ENCODE peak calls at places on chromosomes 3 and 15, in five cellular contexts. R is trophoblast cell, H is uterus, E is breast epithelium, I is left ventricle myocardium inferior. S is an unnamed sample.
A peak's percentile ranks its signal among the peaks of the same experiment; 100 is the strongest.

GRCh38 chr15:101500865-101501551 is 11.5 kb upstream of the PCSK6 start:
- DNase-seq in H (no peak), E (no peak), I (no peak), R (no peak), S (no peak)

GRCh38 chr3:11776346-11776745 is 70.3 kb downstream of the TAMM41 start:
- DNase-seq in H (no peak), I (no peak), R (peak; percentile 95), E (no peak), S (peak; percentile 40)

GRCh38 chr3:134332344-134332743 is 41.9 kb downstream of the AMOTL2 start:
- DNase-seq in R (no peak), E (no peak), H (no peak), I (no peak), S (no peak)

GRCh38 chr3:18345015-18345367 is 80.1 kb downstream of the SATB1 start:
- DNase-seq in R (no peak), H (no peak), E (no peak), I (no peak), S (no peak)

GRCh38 chr3:71584216-71585061 is 911 bp upstream of the FOXP1 start:
- DNase-seq in H (peak; percentile 36), R (peak; percentile 55), E (peak; percentile 52), I (peak; percentile 29), S (peak; percentile 45)

GRCh38 chr3:107826727-107827126 is 264.1 kb downstream of the CD47 start:
- DNase-seq in I (no peak), E (no peak), R (no peak), H (no peak), S (no peak)

GRCh38 chr3:187518207-187518606 is 150.0 kb downstream of the RTP4 start:
- DNase-seq in H (no peak), E (no peak), I (no peak), R (no peak), S (no peak)

GRCh38 chr3:100001514-100002270 is 112.6 kb downstream of the FILIP1L start:
- DNase-seq in I (no peak), E (no peak), H (no peak), R (no peak), S (peak; percentile 98)

GRCh38 chr3:108006901-108007331 is 83.9 kb downstream of the CD47 start:
- DNase-seq in H (no peak), I (no peak), R (no peak), E (no peak), S (no peak)

GRCh38 chr3:117407317-117407716 is 697.7 kb downstream of the TUSC7 start:
- DNase-seq in R (no peak), E (no peak), H (no peak), I (no peak), S (no peak)

GRCh38 chr3:61060421-61060861 is 190.8 kb downstream of the FHIT start:
- DNase-seq in E (no peak), R (no peak), H (no peak), I (no peak), S (peak; percentile 62)

GRCh38 chr3:158748237-158748828 is 16.1 kb upstream of the RARRES1 start:
- DNase-seq in R (no peak), E (no peak), I (peak; percentile 33), H (no peak), S (no peak)

GRCh38 chr3:177982034-177982433 is 554.2 kb upstream of the KCNMB2 start:
- DNase-seq in I (no peak), R (no peak), H (no peak), E (no peak), S (no peak)

DNA sequence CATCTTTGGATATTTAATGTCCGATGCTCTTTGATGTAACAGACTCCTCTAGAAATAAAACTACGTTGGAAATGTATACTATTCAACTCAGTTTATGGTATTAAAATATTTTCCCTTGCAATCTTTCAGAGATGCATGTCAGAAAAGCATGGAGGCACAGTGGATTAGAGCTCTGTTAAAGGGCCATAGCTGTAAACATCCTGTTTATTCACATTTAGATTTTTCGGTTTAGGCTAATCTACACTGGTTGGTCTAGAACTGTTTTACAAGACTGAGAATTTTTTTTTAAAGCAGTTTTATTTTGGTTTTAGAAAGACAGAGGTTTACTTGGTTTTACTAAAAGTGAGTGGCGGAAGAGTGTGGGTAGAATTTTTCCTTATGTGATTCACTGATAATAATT is 132.0 kb downstream of the IL1RAP start:
- DNase-seq in E (no peak), I (no peak), H (no peak), R (no peak), S (no peak)
- H3K27ac ChIP-seq in E (no peak overlapping the region), I (no peak overlapping the region), H (no peak overlapping the region), R (no peak overlapping the region), S (no peak overlapping the region)

GRCh38 chr3:169772530-169772950 is 656 bp upstream of the MYNN start:
- DNase-seq in E (peak; percentile 67), I (peak; percentile 72), R (peak; percentile 78), H (peak; percentile 76), S (peak; percentile 74)
- H3K27me3 ChIP-seq in E (no peaks in the 10 kb centered on the region), I (no peaks in the 10 kb centered on the region), R (no peaks in the 10 kb centered on the region), H (no peaks in the 10 kb centered on the region), S (no peaks in the 10 kb centered on the region)

DNA sequence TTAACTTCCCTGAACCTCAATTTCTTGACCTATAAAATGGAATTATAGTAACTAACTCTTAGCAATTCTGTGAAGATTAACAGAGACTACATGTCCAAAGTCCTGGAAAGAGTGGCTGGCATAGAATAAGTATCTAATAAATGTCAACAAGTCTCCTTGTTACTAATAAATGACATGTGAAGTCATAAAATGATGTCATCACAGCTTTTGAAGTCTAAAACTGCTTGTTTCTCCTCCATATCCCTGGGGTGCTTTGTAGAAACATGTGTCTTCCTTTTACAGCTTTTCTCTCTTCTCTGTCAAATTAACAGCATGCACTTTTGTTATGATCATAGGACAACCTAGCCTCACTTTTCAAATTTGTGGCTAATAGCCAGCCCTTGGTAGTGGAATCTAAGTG is 510.2 kb downstream of the NTRK3 start:
- DNase-seq in I (no peak), H (no peak), R (no peak), E (no peak), S (no peak)
- H3K27ac ChIP-seq in I (no peak overlapping the region), H (no peak overlapping the region), R (no peak overlapping the region), E (no peak overlapping the region), S (no peak overlapping the region)

GRCh38 chr15:89353991-89354390 is 19.4 kb upstream of the POLG start:
- DNase-seq in E (no peak), I (no peak), R (no peak), H (no peak), S (no peak)
- H3K27me3 ChIP-seq in E (no peaks in the 10 kb centered on the region), I (peaks cover 100% of the 10 kb centered on the region), R (peaks cover 16% of the 10 kb centered on the region), H (no peaks in the 10 kb centered on the region), S (peaks cover 80% of the 10 kb centered on the region)

DNA sequence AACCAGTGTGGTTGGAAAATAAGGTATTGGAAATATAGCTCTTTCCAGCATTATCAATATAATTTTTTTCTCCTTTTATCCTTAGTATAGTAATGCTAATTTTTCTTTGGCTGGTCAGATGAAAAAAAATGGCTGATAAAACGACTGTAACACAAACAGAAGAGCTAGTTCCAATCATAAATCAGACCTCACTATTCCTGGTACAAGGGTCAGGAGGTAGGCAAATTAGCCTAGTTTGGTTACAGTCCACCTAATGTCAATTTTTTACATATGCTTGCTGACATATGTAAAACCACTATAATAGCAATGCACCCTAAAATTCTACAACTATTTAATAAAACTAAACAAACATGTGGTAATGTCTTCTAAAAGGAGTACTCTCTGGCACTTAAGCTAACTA is 19.9 kb upstream of the VPS39 start:
- DNase-seq in E (no peak), I (no peak), R (no peak), H (no peak), S (no peak)
- H3K27ac ChIP-seq in E (no peak overlapping the region), I (no peak overlapping the region), R (no peak overlapping the region), H (no peak overlapping the region), S (no peak overlapping the region)

GRCh38 chr3:171358891-171359218 is 101.3 kb downstream of the TNIK start:
- DNase-seq in E (no peak), R (no peak), I (no peak), H (no peak), S (no peak)
- H3K27me3 ChIP-seq in E (no peaks in the 10 kb centered on the region), R (no peaks in the 10 kb centered on the region), I (no peaks in the 10 kb centered on the region), H (no peaks in the 10 kb centered on the region), S (no peaks in the 10 kb centered on the region)

DNA sequence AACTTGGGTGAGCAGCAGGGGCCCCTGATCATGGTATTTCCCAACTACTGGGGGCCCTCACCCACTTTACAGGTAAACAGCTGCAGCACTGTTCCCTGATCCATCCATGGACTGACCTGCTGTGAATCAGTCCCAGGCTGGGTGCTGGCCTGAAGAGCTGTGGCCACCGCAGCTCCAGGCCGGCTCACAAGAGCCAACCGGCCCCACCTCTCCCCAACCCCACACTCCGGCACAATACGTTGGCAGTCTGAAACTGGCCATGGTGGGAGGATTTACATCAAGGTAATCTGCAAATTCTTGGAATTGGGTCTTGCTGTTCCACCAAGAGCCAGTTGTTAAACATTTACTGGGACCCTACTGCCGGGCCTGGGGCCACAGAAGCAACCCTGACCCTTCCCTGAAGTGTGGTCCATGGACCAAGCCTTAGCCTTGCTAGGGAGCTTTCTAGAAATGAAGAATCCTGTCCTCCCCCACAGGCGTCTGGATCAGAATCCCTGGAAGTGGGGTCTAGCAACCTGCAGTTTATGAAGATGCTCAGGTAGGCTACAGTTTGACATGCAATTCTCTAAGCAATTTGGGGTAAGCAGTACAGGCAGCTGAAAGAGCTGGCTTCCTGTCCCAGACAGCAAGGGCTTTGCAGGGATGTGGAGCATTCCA is 3.7 kb downstream of the SLC6A20 start:
- DNase-seq in R (no peak), H (no peak), E (no peak), I (no peak), S (no peak)
- H3K27ac ChIP-seq in R (no peak overlapping the region), H (no peak overlapping the region), E (no peak overlapping the region), I (no peak overlapping the region), S (no peak overlapping the region)

GRCh38 chr15:70219256-70219919 is 121.7 kb upstream of the TLE3 start:
- DNase-seq in I (no peak), H (no peak), E (no peak), R (no peak), S (no peak)

GRCh38 chr15:70227122-70227521 is 129.4 kb upstream of the TLE3 start:
- DNase-seq in R (no peak), I (no peak), E (no peak), H (no peak), S (no peak)

GRCh38 chr15:70220444-70220937 is 122.8 kb upstream of the TLE3 start:
- DNase-seq in H (no peak), E (no peak), R (no peak), I (no peak), S (no peak)

GRCh38 chr15:70226337-70226980 is 128.7 kb upstream of the TLE3 start:
- DNase-seq in I (no peak), H (no peak), R (no peak), E (no peak), S (no peak)

GRCh38 chr15:70222632-70223031 is 124.9 kb upstream of the TLE3 start:
- DNase-seq in H (no peak), E (no peak), I (no peak), R (no peak), S (no peak)
- H3K27me3 ChIP-seq in H (no peaks in the 10 kb centered on the region), E (no peaks in the 10 kb centered on the region), I (peaks cover 23% of the 10 kb centered on the region), R (no peaks in the 10 kb centered on the region), S (peaks cover 18% of the 10 kb centered on the region)